ENCODE peak calls at places on chromosomes 12 and 14, in five cellular contexts. One of them, this sample, is unnamed.

GRCh38 chr14:87115234-87115633 is 877.7 kb downstream of the GALC start:
- DNase-seq in sigmoid colon: no peak
- DNase-seq in psoas muscle: no peak
- DNase-seq in DND-41: no peak
- DNase-seq in breast epithelium: no peak
- DNase-seq in this sample: no peak

GRCh38 chr14:88562532-88562830 is 356 bp upstream of the ZC3H14 start:
- DNase-seq in sigmoid colon: no peak
- DNase-seq in breast epithelium: no peak
- DNase-seq in DND-41: no peak
- DNase-seq in psoas muscle: no peak
- DNase-seq in this sample: no peak

GRCh38 chr14:51304428-51304827 is 64.4 kb downstream of the TMX1 start:
- DNase-seq in DND-41: no peak
- DNase-seq in sigmoid colon: no peak
- DNase-seq in psoas muscle: no peak
- DNase-seq in breast epithelium: no peak
- DNase-seq in this sample: no peak

GRCh38 chr12:54338682-54339296 is 13.9 kb downstream of the COPZ1 start:
- DNase-seq in psoas muscle: no peak
- DNase-seq in breast epithelium: no peak
- DNase-seq in DND-41: no peak
- DNase-seq in sigmoid colon: no peak
- DNase-seq in this sample: no peak

GRCh38 chr14:89444044-89444443 is 27.0 kb upstream of the FOXN3 start:
- DNase-seq in breast epithelium: no peak
- DNase-seq in DND-41: no peak
- DNase-seq in psoas muscle: no peak
- DNase-seq in sigmoid colon: peak; percentile 12
- DNase-seq in this sample: no peak

GRCh38 chr14:77458249-77458950 is 507 bp downstream of the AHSA1 start:
- DNase-seq in DND-41: peak; percentile 46
- DNase-seq in sigmoid colon: no peak
- DNase-seq in breast epithelium: no peak
- DNase-seq in psoas muscle: no peak
- DNase-seq in this sample: no peak

GRCh38 chr14:72747652-72748051 is 146.2 kb downstream of the DPF3 start:
- DNase-seq in sigmoid colon: no peak
- DNase-seq in breast epithelium: no peak
- DNase-seq in psoas muscle: no peak
- DNase-seq in DND-41: no peak
- DNase-seq in this sample: no peak

GRCh38 chr14:36773136-36773540 is 111.5 kb downstream of the PAX9 start:
- DNase-seq in breast epithelium: no peak
- DNase-seq in psoas muscle: no peak
- DNase-seq in DND-41: no peak
- DNase-seq in sigmoid colon: no peak
- DNase-seq in this sample: no peak

GRCh38 chr12:75563351-75563750 is 51.9 kb upstream of the KRR1 start:
- DNase-seq in sigmoid colon: no peak
- DNase-seq in DND-41: no peak
- DNase-seq in breast epithelium: no peak
- DNase-seq in psoas muscle: no peak
- DNase-seq in this sample: no peak

GRCh38 chr12:133010657-133011297 is 24.6 kb downstream of the ZNF26 start:
- DNase-seq in DND-41: no peak
- DNase-seq in breast epithelium: no peak
- DNase-seq in sigmoid colon: no peak
- DNase-seq in psoas muscle: no peak
- DNase-seq in this sample: no peak
- H3K9me3 ChIP-seq in DND-41: peaks cover 88% of the 10 kb centered on the region
- H3K9me3 ChIP-seq in breast epithelium: peaks cover 74% of the 10 kb centered on the region
- H3K9me3 ChIP-seq in sigmoid colon: peaks cover 46% of the 10 kb centered on the region
- H3K9me3 ChIP-seq in psoas muscle: peaks cover 75% of the 10 kb centered on the region
- H3K9me3 ChIP-seq in this sample: peaks cover 61% of the 10 kb centered on the region

DNA sequence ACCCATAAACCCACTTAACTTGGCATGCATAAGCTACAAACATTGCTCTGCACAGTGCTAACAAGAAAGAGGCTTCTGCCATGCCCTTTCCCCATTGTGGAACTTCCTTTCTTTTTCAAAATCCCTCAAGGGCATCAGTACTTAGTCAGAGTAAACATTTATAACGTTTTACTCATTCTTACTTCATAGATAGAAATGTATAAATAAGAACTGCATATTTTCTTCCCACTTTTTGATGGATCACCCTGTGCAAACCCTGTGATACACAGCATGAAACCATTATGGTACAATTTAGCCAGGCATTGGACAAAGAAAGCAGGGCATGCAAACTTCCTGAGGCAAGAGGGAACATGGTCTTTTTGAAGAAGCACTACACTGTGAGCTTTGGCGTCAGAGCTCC is 113.8 kb upstream of the FOXG1 start:
- DNase-seq in DND-41: no peak
- DNase-seq in psoas muscle: no peak
- DNase-seq in breast epithelium: no peak
- DNase-seq in sigmoid colon: no peak
- DNase-seq in this sample: no peak
- H3K9me3 ChIP-seq in DND-41: no peaks in the 10 kb centered on the region
- H3K9me3 ChIP-seq in psoas muscle: no peaks in the 10 kb centered on the region
- H3K9me3 ChIP-seq in breast epithelium: no peaks in the 10 kb centered on the region
- H3K9me3 ChIP-seq in sigmoid colon: no peaks in the 10 kb centered on the region
- H3K9me3 ChIP-seq in this sample: no peaks in the 10 kb centered on the region

DNA sequence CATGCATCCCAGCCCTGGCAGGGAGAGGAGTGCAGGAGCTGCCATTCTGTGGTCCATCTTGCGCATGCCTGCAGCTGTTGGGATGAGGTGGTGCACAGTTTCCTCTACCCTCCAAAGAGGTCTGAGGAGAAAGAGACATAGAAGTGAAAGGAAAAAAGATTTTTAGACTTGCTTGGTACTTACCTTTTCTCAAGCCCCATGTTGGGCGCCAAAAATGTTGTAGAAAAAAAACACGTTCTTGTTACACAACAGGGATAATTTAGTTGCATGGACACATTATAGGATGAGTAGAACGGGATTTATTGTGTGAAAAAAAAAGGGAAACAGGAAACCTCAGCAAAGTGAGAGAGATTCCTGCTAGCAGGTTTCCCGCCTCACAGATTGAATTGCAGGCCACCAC is 244.4 kb upstream of the GARIN2 start:
- DNase-seq in sigmoid colon: no peak
- DNase-seq in breast epithelium: no peak
- DNase-seq in psoas muscle: no peak
- DNase-seq in DND-41: peak; percentile 47
- DNase-seq in this sample: no peak
- H3K9me3 ChIP-seq in sigmoid colon: peaks cover 37% of the 10 kb centered on the region
- H3K9me3 ChIP-seq in breast epithelium: peaks cover 32% of the 10 kb centered on the region
- H3K9me3 ChIP-seq in psoas muscle: peaks cover 59% of the 10 kb centered on the region
- H3K9me3 ChIP-seq in DND-41: peaks cover 33% of the 10 kb centered on the region
- H3K9me3 ChIP-seq in this sample: peaks cover 81% of the 10 kb centered on the region

DNA sequence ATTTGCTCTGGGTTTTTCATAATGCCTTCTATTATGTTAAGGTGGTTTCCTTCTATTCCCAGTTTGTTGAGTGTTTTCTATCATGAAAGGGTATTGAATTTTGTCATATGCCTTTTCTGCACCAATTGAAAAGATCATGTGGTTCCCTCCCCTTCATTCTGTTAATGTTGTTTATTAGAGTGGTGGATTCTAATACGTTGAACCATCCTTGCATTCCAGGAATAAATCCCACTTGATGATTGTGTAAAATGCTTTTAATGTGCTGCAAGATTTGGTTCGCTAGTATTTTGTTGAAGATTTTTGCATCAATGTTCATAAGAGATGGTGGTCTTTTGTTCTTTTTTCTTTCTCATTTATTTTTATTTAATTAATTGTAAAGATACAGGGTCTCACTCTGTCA is 55.2 kb downstream of the ATP23 start:
- DNase-seq in psoas muscle: no peak
- DNase-seq in sigmoid colon: no peak
- DNase-seq in DND-41: no peak
- DNase-seq in breast epithelium: no peak
- DNase-seq in this sample: no peak
- H3K9me3 ChIP-seq in psoas muscle: peaks cover 28% of the 10 kb centered on the region
- H3K9me3 ChIP-seq in sigmoid colon: peaks cover 11% of the 10 kb centered on the region
- H3K9me3 ChIP-seq in DND-41: peaks cover 33% of the 10 kb centered on the region
- H3K9me3 ChIP-seq in breast epithelium: peaks cover 40% of the 10 kb centered on the region
- H3K9me3 ChIP-seq in this sample: peaks cover 27% of the 10 kb centered on the region

DNA sequence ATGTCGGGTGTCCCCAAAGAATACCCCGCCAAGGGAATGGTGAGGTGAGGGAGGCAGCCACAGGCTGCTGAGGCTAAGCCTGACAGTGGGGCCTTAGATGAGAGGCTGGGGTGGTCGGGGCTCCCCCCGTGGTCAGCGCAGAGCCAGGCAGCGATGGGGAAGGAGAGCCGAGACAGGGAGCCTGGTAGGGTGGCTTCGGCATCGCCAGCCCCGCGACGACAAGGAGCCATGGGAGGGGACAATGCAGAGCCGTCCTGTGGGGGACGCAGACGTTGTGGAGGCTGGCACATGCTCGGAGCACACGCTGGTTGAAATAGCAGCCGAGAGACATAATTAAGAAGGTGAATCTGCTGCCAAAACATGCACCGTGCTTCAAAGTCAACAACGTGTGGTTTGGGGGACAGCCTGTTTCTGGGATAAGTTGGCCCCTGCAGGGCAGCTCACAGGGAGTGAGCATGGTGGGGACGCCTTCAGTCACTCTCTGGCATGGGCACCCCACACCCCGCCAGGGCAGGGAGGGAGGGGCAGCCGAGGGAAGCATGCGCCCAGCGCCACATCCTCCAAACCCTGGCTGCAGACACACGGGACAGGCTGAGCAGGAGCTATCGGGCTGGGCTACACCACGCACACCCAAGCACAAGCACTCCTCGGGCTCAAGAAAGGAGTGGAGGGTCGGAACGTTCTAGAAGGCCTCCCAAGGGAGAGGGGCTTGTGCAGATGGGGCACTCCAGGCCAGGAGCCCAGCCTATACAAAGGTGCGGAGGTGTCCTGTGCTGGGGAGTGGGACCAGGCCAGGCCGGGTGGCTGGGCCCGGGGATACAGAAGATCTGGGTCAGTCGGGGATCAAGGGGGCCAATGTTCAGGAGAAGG is 66.6 kb upstream of the C14orf180 start:
- DNase-seq in breast epithelium: no peak
- DNase-seq in DND-41: no peak
- DNase-seq in sigmoid colon: no peak
- DNase-seq in psoas muscle: no peak
- DNase-seq in this sample: no peak
- H3K9me3 ChIP-seq in breast epithelium: peaks cover 12% of the 10 kb centered on the region
- H3K9me3 ChIP-seq in DND-41: no peaks in the 10 kb centered on the region
- H3K9me3 ChIP-seq in sigmoid colon: peaks cover 4% of the 10 kb centered on the region
- H3K9me3 ChIP-seq in psoas muscle: no peaks in the 10 kb centered on the region
- H3K9me3 ChIP-seq in this sample: peaks cover 24% of the 10 kb centered on the region

This sample was measured in heart right ventricle.